ENCODE peak calls at places on chromosomes 16 and 17, in five cellular contexts. P, C, W, I and Q are unnamed samples.

GRCh38 chr17:76820039-76820438 is 48.2 kb upstream of the MGAT5B start:
- DNase-seq in P (no peak), C (no peak), W (no peak), I (peak; percentile 74), Q (no peak)

GRCh38 chr16:11530171-11530940 is 56.4 kb downstream of the LITAF start:
- DNase-seq in P (no peak), C (no peak), W (no peak), I (no peak), Q (no peak)

GRCh38 chr16:87437911-87438610 is 45.9 kb downstream of the MAP1LC3B start:
- DNase-seq in P (no peak), C (no peak), W (no peak), I (no peak), Q (no peak)

GRCh38 chr17:83193336-83194188 is 114.2 kb downstream of the METRNL start:
- DNase-seq in P (peak; percentile 22), C (no peak), W (peak; percentile 19), I (peak; percentile 50), Q (peak; percentile 28)

GRCh38 chr16:10388987-10389386 is 3.1 kb downstream of the ATF7IP2 start:
- DNase-seq in P (no peak), C (no peak), W (no peak), I (no peak), Q (no peak)

GRCh38 chr16:14483819-14484385 is 146.2 kb downstream of the PARN start:
- DNase-seq in P (no peak), C (no peak), W (no peak), I (no peak), Q (no peak)

GRCh38 chr16:88315543-88316105 is 67.1 kb upstream of the ZNF469 start:
- DNase-seq in P (peak; percentile 55), C (no peak), W (no peak), I (no peak), Q (no peak)

GRCh38 chr17:3723556-3724372 is at the start of gene HASPIN:
- DNase-seq in P (peak; percentile 88), C (peak; percentile 87), W (peak; percentile 85), I (peak; percentile 98), Q (peak; percentile 94)

GRCh38 chr17:9951803-9952202 is 46.7 kb upstream of the RCVRN start:
- DNase-seq in P (no peak), C (no peak), W (no peak), I (no peak), Q (no peak)

GRCh38 chr17:39745335-39746144 is 7.8 kb downstream of the GRB7 start:
- DNase-seq in P (no peak), C (no peak), W (no peak), I (no peak), Q (peak; percentile 26)

GRCh38 chr16:83615553-83615952 is 192.2 kb upstream of the HSBP1 start:
- DNase-seq in P (no peak), C (no peak), W (no peak), I (no peak), Q (no peak)

GRCh38 chr16:3180445-3180878 is 7.5 kb upstream of the OR1F1 start:
- DNase-seq in P (no peak), C (no peak), W (no peak), I (no peak), Q (no peak)

GRCh38 chr16:27472091-27473020 is 70.4 kb downstream of the IL21R start:
- DNase-seq in P (peak; percentile 34), C (no peak), W (no peak), I (no peak), Q (no peak)

DNA sequence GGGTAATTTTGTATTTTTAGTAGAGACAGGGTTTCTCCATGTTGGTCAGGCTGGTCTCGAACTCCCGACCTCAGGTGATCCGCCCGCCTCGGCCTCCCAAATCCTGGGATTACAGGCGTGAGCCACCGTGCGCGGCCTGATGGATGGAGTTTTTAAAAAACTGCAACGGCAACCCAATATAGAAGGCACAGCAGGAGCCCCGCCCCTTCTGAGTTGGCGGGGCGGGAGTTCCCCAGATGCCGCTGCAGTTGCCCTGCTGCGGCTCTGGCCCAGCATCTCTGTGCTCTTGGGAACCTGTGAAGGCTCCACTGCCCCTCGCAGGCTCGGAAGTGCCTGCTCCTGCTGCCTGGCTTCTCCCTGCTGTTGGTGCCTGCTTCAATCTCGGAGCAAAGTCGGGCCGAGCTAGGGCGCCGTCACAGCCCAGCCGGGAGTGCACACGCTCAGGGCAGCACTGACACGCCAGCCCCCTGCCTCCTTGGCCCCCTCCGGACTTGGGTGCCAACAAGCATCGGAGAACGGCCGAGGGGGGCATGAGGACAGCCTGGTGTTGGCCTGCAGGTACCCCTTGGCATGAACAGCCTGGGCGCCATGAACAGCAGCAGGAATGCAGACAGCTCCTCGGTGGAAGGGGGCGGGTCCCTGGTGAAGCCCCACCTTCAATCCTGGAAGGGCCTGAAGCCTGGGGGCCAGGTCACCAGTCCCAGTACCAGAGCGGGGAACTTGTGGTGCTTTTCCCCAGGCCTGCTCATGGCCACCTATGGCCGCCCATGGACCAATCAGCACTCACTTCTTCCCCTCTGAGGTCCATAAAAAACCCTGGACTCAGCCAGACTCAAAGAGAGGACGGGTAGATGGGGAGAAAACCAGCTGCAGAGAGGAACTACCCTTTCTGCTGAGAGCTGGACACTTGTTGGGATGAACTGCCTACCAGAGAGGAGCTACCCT is 2.3 kb upstream of the NT5M start:
- DNase-seq in P (peak; percentile 37), C (peak; percentile 48), W (peak; percentile 29), I (peak; percentile 74), Q (peak; percentile 66)
- TF ChIP-seq CTCF in P (no peak), C (no peak), W (no peak), I (no peak), Q (no peak)

GRCh38 chr16:58513874-58514273 is 1.4 kb upstream of the SETD6 start:
- DNase-seq in P (no peak), C (no peak), W (no peak), I (no peak), Q (no peak)

GRCh38 chr16:58509256-58510096 is 5.8 kb upstream of the SETD6 start:
- DNase-seq in P (no peak), C (no peak), W (no peak), I (no peak), Q (peak; percentile 3)

GRCh38 chr16:58510776-58511628 is 4.3 kb upstream of the SETD6 start:
- DNase-seq in P (no peak), C (no peak), W (no peak), I (no peak), Q (peak; percentile 34)

GRCh38 chr16:58510097-58510775 is 5.1 kb upstream of the SETD6 start:
- DNase-seq in P (no peak), C (no peak), W (no peak), I (no peak), Q (peak; percentile 12)

GRCh38 chr16:58511933-58512815 is 3.1 kb upstream of the SETD6 start:
- DNase-seq in P (peak; percentile 55), C (peak; percentile 75), W (peak; percentile 81), I (peak; percentile 84), Q (peak; percentile 60)
- TF ChIP-seq CTCF in P (peak; percentile 80), C (peak; percentile 86), W (peak; percentile 14), I (peak; percentile 89), Q (peak; percentile 37)

DNA sequence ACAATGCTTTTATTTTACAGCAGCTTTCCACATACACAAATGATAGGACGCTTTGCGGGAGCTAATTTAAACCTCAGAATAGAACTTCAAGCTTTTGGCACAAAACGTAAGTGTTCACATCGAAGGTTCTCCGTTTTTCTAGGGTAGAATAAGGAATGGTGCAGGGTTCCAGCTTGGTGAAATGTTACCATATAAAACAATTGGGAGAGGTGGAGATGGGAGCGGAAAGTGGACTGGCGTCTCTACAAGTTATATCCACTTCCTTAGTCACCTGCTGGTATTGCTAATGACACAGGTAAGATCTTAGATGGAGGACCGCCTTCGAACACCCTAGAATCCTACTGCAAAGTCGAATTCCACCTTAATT is 1.7 kb upstream of the NXN start:
- DNase-seq in P (no peak), C (no peak), W (no peak), I (no peak), Q (no peak)
- TF ChIP-seq CTCF in P (no peak), C (no peak), W (no peak), I (peak; percentile 28), Q (no peak)

GRCh38 chr16:81936209-81936608 is 75.1 kb downstream of the SDR42E1 start:
- DNase-seq in P (no peak), C (no peak), W (no peak), I (no peak), Q (no peak)

GRCh38 chr16:81940781-81941560 is 70.3 kb downstream of the SDR42E1 start:
- DNase-seq in P (peak; percentile 63), C (no peak), W (no peak), I (no peak), Q (no peak)

GRCh38 chr16:81937305-81938038 is 73.8 kb downstream of the SDR42E1 start:
- DNase-seq in P (no peak), C (no peak), W (no peak), I (no peak), Q (no peak)

GRCh38 chr16:81938331-81939163 is 72.7 kb downstream of the SDR42E1 start:
- DNase-seq in P (no peak), C (no peak), W (no peak), I (no peak), Q (no peak)

DNA sequence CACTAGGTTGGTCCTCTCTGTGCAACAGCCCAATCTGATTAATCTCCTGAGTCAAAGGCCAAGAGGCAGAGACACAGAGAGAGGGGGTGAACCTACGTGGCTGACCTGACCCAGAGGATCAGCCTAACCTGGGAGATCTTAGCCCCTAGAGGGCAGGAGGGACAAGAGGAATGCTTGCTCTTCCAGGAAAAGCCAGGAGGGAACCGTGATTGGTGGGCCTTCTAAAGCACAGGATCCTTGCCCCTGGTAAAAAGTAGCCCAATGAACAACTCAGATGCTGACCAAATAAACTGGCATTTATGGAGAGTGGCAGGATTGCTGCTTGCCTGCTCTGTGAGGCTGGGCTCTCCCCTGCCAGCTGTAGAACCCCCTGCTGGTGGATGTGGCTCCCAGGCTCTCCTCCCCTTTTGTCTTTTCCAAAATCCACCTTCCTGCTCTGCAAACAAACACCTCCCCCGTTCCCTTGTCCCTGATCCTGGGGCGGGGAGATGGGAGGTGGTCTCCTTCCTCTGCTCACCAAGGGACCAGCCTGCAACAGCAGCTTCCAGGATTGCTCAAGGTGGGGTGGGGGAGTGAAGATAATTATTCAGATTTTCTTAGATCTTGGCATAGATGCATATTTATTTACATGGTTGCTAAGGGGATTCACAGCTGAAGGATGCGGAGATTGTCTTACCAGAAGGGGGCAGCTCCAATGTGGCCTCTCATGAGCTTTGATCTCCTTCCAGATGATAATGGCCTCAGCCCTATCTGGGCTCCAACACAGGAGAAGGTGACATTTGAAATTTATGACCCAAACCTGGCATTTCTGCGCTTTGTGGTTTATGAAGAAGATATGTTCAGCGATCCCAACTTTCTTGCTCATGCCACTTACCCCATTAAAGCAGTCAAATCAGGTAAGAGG is 71.9 kb downstream of the SDR42E1 start:
- DNase-seq in P (no peak), C (no peak), W (no peak), I (no peak), Q (no peak)
- TF ChIP-seq CTCF in P (no peak), C (no peak), W (no peak), I (peak; percentile 43), Q (no peak)

GRCh38 chr17:35555695-35556094 is 4.9 kb downstream of the SLFN14 start:
- DNase-seq in P (no peak), C (no peak), W (no peak), I (no peak), Q (no peak)
- TF ChIP-seq CTCF in P (peak; percentile 12), C (no peak), W (no peak), I (peak; percentile 63), Q (no peak)

GRCh38 chr17:72388765-72389473 is 268.1 kb downstream of the SOX9 start:
- DNase-seq in P (peak; percentile 57), C (no peak), W (no peak), I (peak; percentile 20), Q (no peak)
- TF ChIP-seq CTCF in P (peak; percentile 40), C (no peak), W (no peak), I (peak; percentile 27), Q (no peak)